ENCODE peak calls at places on chromosomes 3 and 15, in five cellular contexts. One of them, this sample, is unnamed.

GRCh38 chr3:122957707-122958210 is 69.8 kb downstream of the SEMA5B start:
- DNase-seq in astrocyte of the spinal cord: no peak
- DNase-seq in activated T-cell treated with anti-CD3 and anti-CD28 coated beads, Interleukin-2, amount 50 U/mL, for 1 hour: no peak
- DNase-seq in stimulated activated naive B cell treated with anti-CD40 and anti-IgM and Interleukin-4, amounts not matched to agents 10 μg/mL and 1 μg/mL and 100 μg/mL, for 72 hours: no peak
- DNase-seq in NCI-H345: no peak
- DNase-seq in this sample: no peak

GRCh38 chr3:126113733-126114132 is 29.8 kb upstream of the SLC41A3 start:
- DNase-seq in stimulated activated naive B cell treated with anti-CD40 and anti-IgM and Interleukin-4, amounts not matched to agents 10 μg/mL and 1 μg/mL and 100 μg/mL, for 72 hours: no peak
- DNase-seq in activated T-cell treated with anti-CD3 and anti-CD28 coated beads, Interleukin-2, amount 50 U/mL, for 1 hour: no peak
- DNase-seq in astrocyte of the spinal cord: no peak
- DNase-seq in NCI-H345: no peak
- DNase-seq in this sample: peak; percentile 4

GRCh38 chr3:155202626-155203025 is 90.9 kb downstream of the STRIT1 start:
- DNase-seq in NCI-H345: no peak
- DNase-seq in astrocyte of the spinal cord: peak; percentile 41
- DNase-seq in stimulated activated naive B cell treated with anti-CD40 and anti-IgM and Interleukin-4, amounts not matched to agents 10 μg/mL and 1 μg/mL and 100 μg/mL, for 72 hours: no peak
- DNase-seq in activated T-cell treated with anti-CD3 and anti-CD28 coated beads, Interleukin-2, amount 50 U/mL, for 1 hour: no peak
- DNase-seq in this sample: no peak

GRCh38 chr3:187765342-187765741 is 20.1 kb upstream of the BCL6 start:
- DNase-seq in NCI-H345: no peak
- DNase-seq in astrocyte of the spinal cord: peak; percentile 38
- DNase-seq in stimulated activated naive B cell treated with anti-CD40 and anti-IgM and Interleukin-4, amounts not matched to agents 10 μg/mL and 1 μg/mL and 100 μg/mL, for 72 hours: no peak
- DNase-seq in activated T-cell treated with anti-CD3 and anti-CD28 coated beads, Interleukin-2, amount 50 U/mL, for 1 hour: no peak
- DNase-seq in this sample: no peak

GRCh38 chr3:151708868-151709267 is 24.9 kb upstream of the AADACL2 start:
- DNase-seq in activated T-cell treated with anti-CD3 and anti-CD28 coated beads, Interleukin-2, amount 50 U/mL, for 1 hour: no peak
- DNase-seq in NCI-H345: no peak
- DNase-seq in astrocyte of the spinal cord: no peak
- DNase-seq in stimulated activated naive B cell treated with anti-CD40 and anti-IgM and Interleukin-4, amounts not matched to agents 10 μg/mL and 1 μg/mL and 100 μg/mL, for 72 hours: no peak
- DNase-seq in this sample: no peak

GRCh38 chr3:175608351-175608750 is 749.2 kb downstream of the NAALADL2 start:
- DNase-seq in stimulated activated naive B cell treated with anti-CD40 and anti-IgM and Interleukin-4, amounts not matched to agents 10 μg/mL and 1 μg/mL and 100 μg/mL, for 72 hours: no peak
- DNase-seq in NCI-H345: peak; percentile 68
- DNase-seq in astrocyte of the spinal cord: peak; percentile 13
- DNase-seq in activated T-cell treated with anti-CD3 and anti-CD28 coated beads, Interleukin-2, amount 50 U/mL, for 1 hour: no peak
- DNase-seq in this sample: no peak

GRCh38 chr3:39941941-39942340 is 132.5 kb downstream of the MYRIP start:
- DNase-seq in astrocyte of the spinal cord: no peak
- DNase-seq in stimulated activated naive B cell treated with anti-CD40 and anti-IgM and Interleukin-4, amounts not matched to agents 10 μg/mL and 1 μg/mL and 100 μg/mL, for 72 hours: no peak
- DNase-seq in NCI-H345: peak; percentile 63
- DNase-seq in activated T-cell treated with anti-CD3 and anti-CD28 coated beads, Interleukin-2, amount 50 U/mL, for 1 hour: no peak
- DNase-seq in this sample: no peak

GRCh38 chr3:119148493-119149180 is 2.7 kb downstream of the TEX55 start:
- DNase-seq in stimulated activated naive B cell treated with anti-CD40 and anti-IgM and Interleukin-4, amounts not matched to agents 10 μg/mL and 1 μg/mL and 100 μg/mL, for 72 hours: no peak
- DNase-seq in astrocyte of the spinal cord: peak; percentile 17
- DNase-seq in NCI-H345: no peak
- DNase-seq in activated T-cell treated with anti-CD3 and anti-CD28 coated beads, Interleukin-2, amount 50 U/mL, for 1 hour: no peak
- DNase-seq in this sample: no peak

GRCh38 chr3:43279082-43279481 is 7.3 kb upstream of the SNRK start:
- DNase-seq in astrocyte of the spinal cord: no peak
- DNase-seq in stimulated activated naive B cell treated with anti-CD40 and anti-IgM and Interleukin-4, amounts not matched to agents 10 μg/mL and 1 μg/mL and 100 μg/mL, for 72 hours: no peak
- DNase-seq in activated T-cell treated with anti-CD3 and anti-CD28 coated beads, Interleukin-2, amount 50 U/mL, for 1 hour: no peak
- DNase-seq in NCI-H345: no peak
- DNase-seq in this sample: no peak

GRCh38 chr3:49805884-49806701 is 3.0 kb downstream of the INKA1 start:
- DNase-seq in stimulated activated naive B cell treated with anti-CD40 and anti-IgM and Interleukin-4, amounts not matched to agents 10 μg/mL and 1 μg/mL and 100 μg/mL, for 72 hours: no peak
- DNase-seq in NCI-H345: no peak
- DNase-seq in activated T-cell treated with anti-CD3 and anti-CD28 coated beads, Interleukin-2, amount 50 U/mL, for 1 hour: no peak
- DNase-seq in astrocyte of the spinal cord: no peak
- DNase-seq in this sample: no peak

GRCh38 chr15:92915766-92916435 is 15.8 kb downstream of the CHD2 start:
- DNase-seq in astrocyte of the spinal cord: peak; percentile 65
- DNase-seq in stimulated activated naive B cell treated with anti-CD40 and anti-IgM and Interleukin-4, amounts not matched to agents 10 μg/mL and 1 μg/mL and 100 μg/mL, for 72 hours: no peak
- DNase-seq in NCI-H345: no peak
- DNase-seq in activated T-cell treated with anti-CD3 and anti-CD28 coated beads, Interleukin-2, amount 50 U/mL, for 1 hour: no peak
- DNase-seq in this sample: no peak

GRCh38 chr3:37453393-37454391 is 279.3 kb upstream of the LRRFIP2 start:
- DNase-seq in stimulated activated naive B cell treated with anti-CD40 and anti-IgM and Interleukin-4, amounts not matched to agents 10 μg/mL and 1 μg/mL and 100 μg/mL, for 72 hours: no peak
- DNase-seq in NCI-H345: peak; percentile 41
- DNase-seq in astrocyte of the spinal cord: no peak
- DNase-seq in activated T-cell treated with anti-CD3 and anti-CD28 coated beads, Interleukin-2, amount 50 U/mL, for 1 hour: no peak
- DNase-seq in this sample: no peak

GRCh38 chr3:10614160-10614559 is 108.8 kb upstream of the ATP2B2 start:
- DNase-seq in activated T-cell treated with anti-CD3 and anti-CD28 coated beads, Interleukin-2, amount 50 U/mL, for 1 hour: no peak
- DNase-seq in NCI-H345: peak; percentile 64
- DNase-seq in astrocyte of the spinal cord: no peak
- DNase-seq in stimulated activated naive B cell treated with anti-CD40 and anti-IgM and Interleukin-4, amounts not matched to agents 10 μg/mL and 1 μg/mL and 100 μg/mL, for 72 hours: no peak
- DNase-seq in this sample: no peak

GRCh38 chr3:167783781-167784180 is 48.3 kb downstream of the SERPINI1 start:
- DNase-seq in astrocyte of the spinal cord: peak; percentile 53
- DNase-seq in NCI-H345: no peak
- DNase-seq in activated T-cell treated with anti-CD3 and anti-CD28 coated beads, Interleukin-2, amount 50 U/mL, for 1 hour: no peak
- DNase-seq in stimulated activated naive B cell treated with anti-CD40 and anti-IgM and Interleukin-4, amounts not matched to agents 10 μg/mL and 1 μg/mL and 100 μg/mL, for 72 hours: no peak
- DNase-seq in this sample: no peak

GRCh38 chr3:106566277-106566676 is 697.5 kb upstream of the CBLB start:
- DNase-seq in activated T-cell treated with anti-CD3 and anti-CD28 coated beads, Interleukin-2, amount 50 U/mL, for 1 hour: no peak
- DNase-seq in stimulated activated naive B cell treated with anti-CD40 and anti-IgM and Interleukin-4, amounts not matched to agents 10 μg/mL and 1 μg/mL and 100 μg/mL, for 72 hours: peak; percentile 29
- DNase-seq in astrocyte of the spinal cord: no peak
- DNase-seq in NCI-H345: no peak
- DNase-seq in this sample: no peak

GRCh38 chr15:71443538-71443937 is 328.3 kb downstream of the THSD4 start:
- DNase-seq in activated T-cell treated with anti-CD3 and anti-CD28 coated beads, Interleukin-2, amount 50 U/mL, for 1 hour: peak; percentile 32
- DNase-seq in NCI-H345: peak; percentile 44
- DNase-seq in stimulated activated naive B cell treated with anti-CD40 and anti-IgM and Interleukin-4, amounts not matched to agents 10 μg/mL and 1 μg/mL and 100 μg/mL, for 72 hours: no peak
- DNase-seq in astrocyte of the spinal cord: peak; percentile 53
- DNase-seq in this sample: no peak

This sample was measured in activated B cell treated with CpG ODN at 0.5 μM for 24 hours.